ENCODE peak calls at places on chromosomes 11 and 22, in eight cellular contexts. T is endodermal cell; N is left ventricle myocardium inferior; B is cardiac fibroblast; G is CD8-positive, alpha-beta T cell; P is BJ; V is choroid plexus epithelial cell; F is IMR-90. Y is an unnamed sample.

GRCh38 chr22:36355362-36355761 is 32.4 kb downstream of the MYH9 start:
- DNase-seq in P (no peak), F (peak; percentile 52), V (peak; percentile 66), N (no peak), T (no peak), B (peak; percentile 54), G (no peak), Y (no peak)

GRCh38 chr11:844693-845644 is 2.3 kb downstream of the TSPAN4 start:
- DNase-seq in G (no peak), T (peak; percentile 96), V (peak; percentile 95), P (peak; percentile 80), N (peak; percentile 92), B (peak; percentile 99), F (peak; percentile 87), Y (peak; percentile 92)

GRCh38 chr11:83033972-83034672 is 37.6 kb downstream of the RAB30 start:
- DNase-seq in B (peak; percentile 85), T (peak; percentile 66), F (peak; percentile 71), N (peak; percentile 38), P (peak; percentile 80), G (no peak), V (peak; percentile 51), Y (peak; percentile 88)

GRCh38 chr11:112361396-112361795 is 100.7 kb upstream of the PLET1 start:
- DNase-seq in G (no peak), N (no peak), V (no peak), F (no peak), B (no peak), T (no peak), P (no peak), Y (no peak)

GRCh38 chr11:93936416-93936815 is 84.7 kb upstream of the HEPHL1 start:
- DNase-seq in G (no peak), B (no peak), V (no peak), P (no peak), F (no peak), T (no peak), N (no peak), Y (no peak)

GRCh38 chr11:77800445-77800844 is 20.1 kb downstream of the RSF1 start:
- DNase-seq in G (no peak), N (no peak), T (no peak), V (no peak), B (no peak), P (no peak), F (no peak), Y (no peak)

GRCh38 chr11:534592-535518 is 521 bp downstream of the HRAS start:
- DNase-seq in N (peak; percentile 26), T (peak; percentile 69), F (no peak), P (no peak), G (peak; percentile 9), B (peak; percentile 20), V (no peak), Y (no peak)

GRCh38 chr11:126430581-126431320 is 75.3 kb downstream of the ST3GAL4 start:
- DNase-seq in T (no peak), V (no peak), P (no peak), N (no peak), B (no peak), F (peak; percentile 6), G (no peak), Y (no peak)

GRCh38 chr11:58578635-58579191 is at the start of gene ZFP91:
- DNase-seq in N (peak; percentile 98), F (peak; percentile 98), P (peak; percentile 85), B (peak; percentile 99), G (peak; percentile 96), V (peak; percentile 99), T (peak; percentile 98), Y (peak; percentile 99)

GRCh38 chr11:57787205-57787604 is 25.6 kb downstream of the CTNND1 start:
- DNase-seq in B (no peak), P (no peak), F (no peak), N (no peak), T (no peak), V (no peak), G (no peak), Y (no peak)

GRCh38 chr11:94623120-94623735 is 56.1 kb downstream of the PIWIL4 start:
- DNase-seq in N (no peak), V (peak; percentile 92), P (peak; percentile 23), F (peak; percentile 78), T (peak; percentile 92), G (peak; percentile 19), B (peak; percentile 89), Y (peak; percentile 82)

GRCh38 chr22:23098718-23099524 is 28.6 kb downstream of the GNAZ start:
- DNase-seq in B (no peak), G (no peak), P (no peak), F (no peak), N (peak; percentile 70), T (no peak), V (no peak), Y (peak; percentile 31)

GRCh38 chr22:23791737-23792645 is 5.2 kb downstream of the SMARCB1 start:
- DNase-seq in T (no peak), F (no peak), B (no peak), V (no peak), G (no peak), P (no peak), N (no peak), Y (no peak)

GRCh38 chr11:44740967-44741366 is 14.2 kb downstream of the TSPAN18 start:
- DNase-seq in P (no peak), T (peak; percentile 60), V (no peak), F (no peak), N (no peak), G (no peak), B (no peak), Y (no peak)

GRCh38 chr11:32121012-32121411 is 30.1 kb downstream of the RCN1 start:
- DNase-seq in F (no peak), V (no peak), B (no peak), T (no peak), G (no peak), P (no peak), N (no peak), Y (no peak)

GRCh38 chr11:129813216-129813791 is 2.3 kb upstream of the TMEM45B start:
- DNase-seq in G (no peak), V (no peak), N (no peak), P (no peak), T (no peak), B (no peak), F (no peak), Y (no peak)
- H3K4me3 ChIP-seq in G (no peak overlapping the region), V (no peak overlapping the region), N (no peak overlapping the region), P (no peak overlapping the region), T (no peak overlapping the region), B (no peak overlapping the region), F (no peak overlapping the region), Y (no peak overlapping the region)

GRCh38 chr11:69683764-69684333 is 8.7 kb upstream of the LTO1 start:
- DNase-seq in T (peak; percentile 87), V (no peak), G (no peak), B (no peak), N (no peak), P (no peak), F (no peak), Y (no peak)
- TF ChIP-seq CTCF in T (peak; percentile 80), V (peak; percentile 49), G (no peak), B (peak; percentile 56), N (peak; percentile 47), P (peak; percentile 40), F (peak; percentile 30), Y (peak; percentile 42)

GRCh38 chr11:87082590-87082989 is 44.9 kb downstream of the TMEM135 start:
- DNase-seq in B (no peak), V (no peak), F (no peak), N (no peak), T (no peak), P (no peak), G (no peak), Y (no peak)

GRCh38 chr11:87081358-87081757 is 43.6 kb downstream of the TMEM135 start:
- DNase-seq in V (no peak), T (no peak), N (no peak), P (no peak), G (no peak), B (no peak), F (no peak), Y (no peak)

DNA sequence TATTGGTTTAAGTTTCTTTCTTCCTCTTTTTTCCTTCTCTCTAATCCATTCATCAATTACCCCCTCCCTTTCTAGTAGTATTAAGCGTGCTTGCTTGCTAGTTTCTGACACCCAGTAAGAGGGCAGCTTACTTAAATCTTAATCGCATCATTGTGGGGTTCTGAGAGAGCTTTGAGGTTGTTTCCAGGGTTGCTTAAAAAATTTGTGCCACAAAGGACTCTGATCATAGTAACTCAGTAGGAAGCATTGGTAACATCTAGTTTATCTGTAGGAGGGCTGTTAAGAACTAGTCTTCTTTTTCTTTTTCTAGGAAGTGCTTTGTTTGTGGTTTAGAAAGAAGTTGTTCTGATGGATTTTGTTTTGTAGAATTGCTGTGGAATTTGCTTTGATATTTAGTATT is 45.3 kb downstream of the TMEM135 start:
- DNase-seq in F (no peak), G (no peak), B (no peak), N (no peak), P (no peak), T (peak; percentile 47), V (peak; percentile 2), Y (no peak)
- H3K4me3 ChIP-seq in F (no peak overlapping the region), G (no peak overlapping the region), B (no peak overlapping the region), N (no peak overlapping the region), P (no peak overlapping the region), T (no peak overlapping the region), V (no peak overlapping the region), Y (no peak overlapping the region)

DNA sequence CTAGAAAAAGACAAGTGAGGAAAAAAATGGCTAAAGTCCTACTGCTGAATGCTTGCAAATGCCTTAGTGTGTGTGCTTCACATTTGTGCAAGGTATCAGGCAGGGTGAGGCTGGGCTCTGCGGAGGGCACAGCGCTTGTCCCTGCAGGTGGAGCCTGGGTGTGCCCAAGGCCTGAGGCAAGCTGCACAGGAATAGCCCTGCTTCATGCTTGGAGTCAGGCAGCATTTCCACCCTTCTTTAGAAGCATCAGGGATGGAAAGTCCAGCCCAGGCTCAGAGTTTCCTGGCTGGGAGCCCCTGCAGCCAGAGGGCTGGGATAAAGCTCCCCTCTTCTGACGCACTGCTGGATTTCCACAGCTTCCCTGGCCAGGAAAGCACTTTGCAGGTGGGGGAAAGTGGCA is 63.5 kb downstream of the GALNT18 start:
- DNase-seq in B (no peak), T (no peak), F (no peak), P (no peak), V (no peak), N (no peak), G (no peak), Y (no peak)
- TF ChIP-seq CTCF in B (no peak), T (no peak), F (no peak), P (no peak), V (no peak), N (peak; percentile 12), G (no peak), Y (no peak)